ENCODE peak calls at places on chromosomes 6 and 20, in eight cellular contexts. S is activated naive CD4-positive, alpha-beta T cell; A is cardiac fibroblast; K is naive thymus-derived CD8-positive, alpha-beta T cell; T is NCI-H510A treated with DMSO at 0.1 percent for 48 hours; U is RKO; N is NCI-H2107; C is EH. V is an unnamed sample.

GRCh38 chr20:63163596-63164560 is 52.1 kb downstream of the YTHDF1 start:
- DNase-seq in S (no peak), A (no peak), K (no peak), T (no peak), U (no peak), N (no peak), C (no peak), V (no peak)

GRCh38 chr6:23316131-23316530 is 746.8 kb downstream of the HDGFL1 start:
- DNase-seq in S (no peak), A (peak), K (no peak), T (no peak), U (no peak), N (no peak), C (peak), V (no peak)

GRCh38 chr6:2183235-2183634 is 62.2 kb downstream of the GMDS start:
- DNase-seq in S (no peak), A (no peak), K (no peak), T (no peak), U (no peak), N (no peak), C (no peak), V (no peak)

GRCh38 chr6:108250240-108250866 is 10.5 kb downstream of the SNX3 start:
- DNase-seq in S (no peak), A (peak), K (peak), T (no peak), U (peak), N (no peak), C (peak), V (no peak)

GRCh38 chr20:33660035-33660684 is 2.0 kb upstream of the C20orf144 start:
- DNase-seq in S (no peak), A (no peak), K (no peak), T (no peak), U (no peak), N (no peak), C (no peak), V (no peak)

GRCh38 chr6:148401581-148401980 is 58.9 kb downstream of the SASH1 start:
- DNase-seq in S (no peak), A (no peak), K (no peak), T (no peak), U (no peak), N (no peak), C (no peak), V (no peak)

GRCh38 chr20:38152175-38153010 is 12.7 kb downstream of the TGM2 start:
- DNase-seq in S (no peak), A (peak), K (no peak), T (no peak), U (peak), N (no peak), C (peak), V (peak)

GRCh38 chr6:84596488-84596887 is 167.9 kb downstream of the TBX18 start:
- DNase-seq in S (no peak), A (no peak), K (no peak), T (no peak), U (no peak), N (no peak), C (no peak), V (no peak)

GRCh38 chr20:63325554-63326313 is 32.7 kb downstream of the COL20A1 start:
- DNase-seq in S (no peak), A (no peak), K (no peak), T (no peak), U (no peak), N (no peak), C (no peak), V (no peak)

GRCh38 chr6:190596-191395 is 101.5 kb upstream of the DUSP22 start:
- DNase-seq in S (no peak), A (no peak), K (no peak), T (no peak), U (no peak), N (no peak), C (no peak), V (no peak)

V was measured in GM12878.